ENCODE peak calls at places on chromosomes 13 and 19, in eight cellular contexts. G is neural progenitor cell, H is HCEC 1CT, S is RPMI8226, Q is amniotic stem cell, Z is lower leg skin, V is GM06990, U is neuronal stem cell. Y is an unnamed sample.

GRCh38 chr19:19602713-19603320 is 15.7 kb downstream of the PBX4 start:
- DNase-seq in G (no peak), H (no peak), S (no peak), Q (no peak), Z (no peak), V (no peak), U (no peak), Y (no peak)

GRCh38 chr13:60431108-60431700 is 34.2 kb downstream of the TDRD3 start:
- DNase-seq in G (peak), H (peak), S (peak), Q (no peak), Z (no peak), V (peak), U (peak), Y (no peak)

GRCh38 chr13:98509271-98510155 is 67.4 kb downstream of the STK24 start:
- DNase-seq in G (no peak), H (peak), S (no peak), Q (peak), Z (peak), V (peak), U (no peak), Y (no peak)

GRCh38 chr19:41563847-41564514 is 12.0 kb upstream of the CEACAM21 start:
- DNase-seq in G (peak), H (no peak), S (peak), Q (no peak), Z (no peak), V (no peak), U (no peak), Y (peak)

GRCh38 chr13:33388254-33388998 is 102.9 kb upstream of the STARD13 start:
- DNase-seq in G (no peak), H (peak), S (no peak), Q (no peak), Z (peak), V (no peak), U (no peak), Y (no peak)

GRCh38 chr13:99280166-99280565 is 22.0 kb upstream of the GPR18 start:
- DNase-seq in G (no peak), H (peak), S (no peak), Q (no peak), Z (peak), V (no peak), U (no peak), Y (no peak)

GRCh38 chr19:40165362-40165937 is 25.8 kb upstream of the MAP3K10 start:
- DNase-seq in G (peak), H (peak), S (peak), Q (no peak), Z (peak), V (peak), U (peak), Y (peak)

GRCh38 chr13:74129500-74130144 is 4.6 kb downstream of the KLF12 start:
- DNase-seq in G (no peak), H (peak), S (no peak), Q (no peak), Z (no peak), V (no peak), U (no peak), Y (no peak)

GRCh38 chr13:59318320-59318930 is 845.3 kb downstream of the DIAPH3 start:
- DNase-seq in G (peak), H (peak), S (peak), Q (peak), Z (peak), V (no peak), U (peak), Y (peak)

GRCh38 chr13:98405107-98405571 is 171.8 kb downstream of the STK24 start:
- DNase-seq in G (peak), H (no peak), S (peak), Q (no peak), Z (no peak), V (no peak), U (peak), Y (no peak)

GRCh38 chr19:39676004-39676403 is 20.3 kb downstream of the LGALS16 start:
- DNase-seq in G (no peak), H (no peak), S (no peak), Q (no peak), Z (no peak), V (peak), U (no peak), Y (no peak)

GRCh38 chr19:19548915-19549537 is 11.0 kb downstream of the CILP2 start:
- DNase-seq in G (no peak), H (no peak), S (no peak), Q (no peak), Z (no peak), V (no peak), U (no peak), Y (no peak)

GRCh38 chr19:46579286-46579944 is 21.7 kb upstream of the CALM3 start:
- DNase-seq in G (peak), H (no peak), S (peak), Q (no peak), Z (no peak), V (no peak), U (peak), Y (no peak)

GRCh38 chr13:102687520-102687919 is 7.3 kb downstream of the METTL21C start:
- DNase-seq in G (peak), H (no peak), S (no peak), Q (no peak), Z (no peak), V (no peak), U (no peak), Y (no peak)

GRCh38 chr13:43934273-43934672 is 54.6 kb downstream of the LACC1 start:
- DNase-seq in G (no peak), H (peak), S (no peak), Q (no peak), Z (no peak), V (no peak), U (no peak), Y (no peak)

GRCh38 chr13:57933606-57934005 is 302.1 kb downstream of the PCDH17 start:
- DNase-seq in G (no peak), H (no peak), S (no peak), Q (no peak), Z (no peak), V (no peak), U (no peak), Y (no peak)